ENCODE peak calls at places on chromosome 9, in six cellular contexts. Q is IMR-90; M is fibroblast of pulmonary artery; K is CD8-positive, alpha-beta memory T cell; X is BE2C; R is spleen. V is an unnamed sample.

GRCh38 chr9:109270971-109271900 is 49.6 kb downstream of the EPB41L4B start:
- DNase-seq in R (no peak), X (no peak), K (no peak), Q (no peak), M (no peak), V (no peak)

GRCh38 chr9:76704601-76705204 is 59.5 kb upstream of the PCA3 start:
- DNase-seq in R (no peak), M (peak; percentile 97), X (peak; percentile 33), K (no peak), Q (peak; percentile 93), V (peak; percentile 86)

GRCh38 chr9:69089491-69089890 is 53.9 kb downstream of the FXN start:
- DNase-seq in M (no peak), X (no peak), Q (no peak), R (no peak), K (no peak), V (no peak)

GRCh38 chr9:129995409-129996160 is 47.4 kb downstream of the FNBP1 start:
- DNase-seq in K (no peak), M (peak; percentile 45), X (no peak), Q (peak; percentile 54), R (no peak), V (no peak)

GRCh38 chr9:116361558-116361957 is 208.0 kb downstream of the PAPPA start:
- DNase-seq in K (no peak), Q (no peak), R (no peak), M (no peak), X (no peak), V (no peak)

GRCh38 chr9:70367305-70367930 is 47.0 kb downstream of the KLF9 start:
- DNase-seq in X (no peak), R (no peak), M (no peak), Q (no peak), K (no peak), V (no peak)

GRCh38 chr9:113519401-113520108 is 56.0 kb downstream of the RGS3 start:
- DNase-seq in Q (peak; percentile 29), R (no peak), X (no peak), M (peak; percentile 8), K (no peak), V (no peak)

GRCh38 chr9:81303658-81304057 is 385.7 kb downstream of the TLE1 start:
- DNase-seq in Q (no peak), R (no peak), X (no peak), K (no peak), M (no peak), V (no peak)

GRCh38 chr9:127915801-127916664 is 808 bp downstream of the ST6GALNAC4 start:
- DNase-seq in R (peak; percentile 88), K (no peak), Q (no peak), M (no peak), X (no peak), V (no peak)

GRCh38 chr9:99274511-99274910 is 52.4 kb downstream of the SEC61B start:
- DNase-seq in M (no peak), K (no peak), X (no peak), R (no peak), Q (no peak), V (no peak)

GRCh38 chr9:98529841-98530240 is 178.9 kb downstream of the GABBR2 start:
- DNase-seq in M (no peak), K (no peak), Q (no peak), X (no peak), R (no peak), V (no peak)

GRCh38 chr9:1151691-1152090 is 101.5 kb downstream of the DMRT2 start:
- DNase-seq in Q (no peak), X (no peak), M (no peak), K (no peak), R (no peak), V (no peak)

GRCh38 chr9:12415361-12415760 is 277.8 kb upstream of the TYRP1 start:
- DNase-seq in X (no peak), R (no peak), Q (no peak), K (no peak), M (no peak), V (no peak)

GRCh38 chr9:114238919-114239879 is 83.7 kb upstream of the ORM1 start:
- DNase-seq in X (peak; percentile 74), R (no peak), M (peak; percentile 47), K (no peak), Q (peak; percentile 66), V (no peak)

GRCh38 chr9:107426126-107426525 is 63.4 kb downstream of the KLF4 start:
- DNase-seq in R (no peak), K (no peak), M (no peak), X (no peak), Q (no peak), V (no peak)

GRCh38 chr9:107425110-107426025 is 64.2 kb downstream of the KLF4 start:
- DNase-seq in K (peak; percentile 4), R (peak; percentile 88), Q (peak; percentile 19), X (peak; percentile 63), M (peak; percentile 76), V (no peak)

GRCh38 chr9:107422189-107422802 is 67.3 kb downstream of the KLF4 start:
- DNase-seq in R (peak; percentile 78), K (no peak), M (peak; percentile 75), X (peak; percentile 85), Q (peak; percentile 51), V (no peak)

DNA sequence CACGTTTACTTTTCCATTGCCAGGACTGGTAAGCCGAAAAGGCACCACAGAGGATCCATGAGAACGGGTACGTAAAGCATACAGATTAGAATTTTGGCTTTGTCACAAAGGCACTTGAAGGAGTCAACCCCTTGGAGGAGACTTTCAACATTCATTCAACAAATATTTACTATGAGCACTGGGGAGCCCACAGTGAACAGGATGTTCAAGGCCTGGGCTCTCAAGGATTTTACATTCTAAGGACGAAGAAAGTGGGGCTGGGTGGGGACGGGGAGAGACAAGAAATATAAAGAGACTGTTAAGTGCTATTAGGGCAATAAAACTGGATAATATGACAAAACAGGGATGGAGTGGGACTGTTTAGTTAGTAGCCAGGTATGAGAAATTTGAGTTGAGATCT is 66.0 kb downstream of the KLF4 start:
- DNase-seq in Q (no peak), K (no peak), X (no peak), M (no peak), R (no peak), V (no peak)
- H3K4me3 ChIP-seq in Q (no peak overlapping the region), K (no peak overlapping the region), X (no peak overlapping the region), M (no peak overlapping the region), R (no peak overlapping the region), V (no peak overlapping the region)

GRCh38 chr9:93132946-93133640 is 958 bp downstream of the NINJ1 start:
- DNase-seq in R (peak; percentile 86), X (no peak), Q (no peak), K (no peak), M (no peak), V (no peak)

GRCh38 chr9:93136011-93136440 is 2.0 kb upstream of the NINJ1 start:
- DNase-seq in Q (peak; percentile 58), M (peak; percentile 50), K (no peak), R (peak; percentile 73), X (no peak), V (no peak)

GRCh38 chr9:93134018-93134739 is at the start of gene NINJ1:
- DNase-seq in Q (peak; percentile 60), R (peak; percentile 95), X (peak; percentile 76), K (peak; percentile 86), M (peak; percentile 58), V (no peak)

GRCh38 chr9:93133641-93134017 is 422 bp downstream of the NINJ1 start:
- DNase-seq in M (peak; percentile 82), X (peak; percentile 65), Q (peak; percentile 94), R (peak; percentile 92), K (peak; percentile 61), V (no peak)

DNA sequence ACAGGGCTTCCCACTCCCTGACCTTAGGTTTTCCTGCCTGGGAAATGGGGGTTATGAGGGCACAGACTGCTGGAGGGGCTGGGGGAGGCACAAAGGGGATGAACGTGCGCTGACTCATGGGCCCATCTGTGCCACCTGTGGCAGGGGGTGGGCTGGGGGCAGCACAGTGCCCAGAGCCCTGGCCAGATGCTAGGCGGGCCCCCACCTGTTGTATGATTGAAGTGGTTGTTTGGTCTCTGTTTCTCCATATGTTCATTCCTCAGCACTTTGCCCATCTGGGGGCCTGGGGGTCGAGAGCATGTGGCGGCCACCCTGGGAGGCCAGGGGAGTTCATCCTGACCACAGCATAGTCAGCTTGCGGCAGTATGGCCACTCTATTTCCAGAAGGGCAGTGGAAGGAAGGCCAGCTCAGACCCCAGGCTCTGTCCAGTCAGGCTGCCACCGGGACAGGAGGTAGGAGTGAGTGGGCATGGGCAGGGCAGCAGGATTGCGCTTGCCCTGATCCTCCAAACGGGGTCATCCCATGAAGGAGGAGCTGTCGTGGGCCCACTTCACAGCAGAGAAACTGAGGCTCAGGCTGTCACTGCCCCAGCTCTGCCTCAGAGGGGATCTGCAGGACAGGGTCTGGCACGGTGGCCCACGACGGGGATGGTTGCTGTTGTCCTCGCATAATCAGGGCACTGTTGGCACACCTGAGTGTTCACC is 841 bp upstream of the NINJ1 start:
- DNase-seq in R (peak; percentile 81), Q (peak; percentile 82), M (no peak), K (no peak), X (no peak), V (no peak)
- H3K4me3 ChIP-seq in R (peak overlapping the region; percentile 82), Q (peak overlapping the region; percentile 82), M (peak overlapping the region; percentile 70), K (peak overlapping the region; percentile 76), X (peak overlapping the region; percentile 84), V (peak overlapping the region; percentile 72)

DNA sequence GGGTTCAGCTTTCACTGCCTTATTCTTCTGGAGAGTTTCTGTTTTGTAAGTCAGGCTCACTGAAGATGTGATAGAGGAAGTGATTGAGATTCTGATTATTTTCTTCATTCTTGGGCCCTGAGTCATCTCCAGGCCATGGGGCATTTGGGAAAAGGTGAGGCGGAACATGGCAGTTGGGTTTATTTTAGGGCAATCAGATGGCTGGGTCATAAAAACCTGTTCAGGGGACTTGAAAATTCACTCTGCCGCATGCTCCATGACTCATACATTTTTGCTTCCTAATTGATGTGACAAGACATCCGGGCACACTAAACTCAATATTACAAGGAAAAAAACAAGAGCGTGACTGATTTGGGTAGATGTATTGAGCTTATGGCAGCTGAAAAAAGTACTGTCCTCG is 265.7 kb upstream of the KLF4 start:
- DNase-seq in M (peak; percentile 58), X (no peak), Q (peak; percentile 71), R (no peak), K (no peak), V (peak; percentile 45)
- H3K4me3 ChIP-seq in M (no peak overlapping the region), X (no peak overlapping the region), Q (no peak overlapping the region), R (no peak overlapping the region), K (no peak overlapping the region), V (no peak overlapping the region)

DNA sequence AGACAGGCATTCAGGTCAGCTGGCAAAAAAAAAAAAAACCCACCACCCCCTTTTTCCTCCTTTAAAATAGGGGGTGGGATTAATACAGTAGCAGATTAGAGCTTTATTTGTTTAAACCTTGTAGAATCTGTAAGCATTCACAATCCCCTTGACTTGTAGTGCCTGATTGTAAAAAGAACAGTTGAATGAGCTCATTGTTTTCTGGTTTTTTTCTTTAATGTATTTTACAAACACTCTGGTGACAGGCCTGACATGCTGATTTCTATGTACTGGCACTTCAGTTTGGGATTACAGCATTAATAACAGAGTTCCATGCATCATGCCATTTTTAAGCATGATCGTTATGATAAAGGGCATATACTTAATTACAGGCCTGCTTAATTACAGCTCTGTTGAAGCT is 141.3 kb upstream of the LMX1B start:
- DNase-seq in K (no peak), X (no peak), R (no peak), M (no peak), Q (no peak), V (no peak)
- H3K4me3 ChIP-seq in K (no peak overlapping the region), X (no peak overlapping the region), R (no peak overlapping the region), M (no peak overlapping the region), Q (no peak overlapping the region), V (no peak overlapping the region)

V was measured in AG04449.